ENCODE peak calls at places on chromosome 16, in eight cellular contexts. F, D, X, W, A, O, Z and T are unnamed samples. For H3K27me3, the result is how much of the 10 kb centered on the place peaks cover.

GRCh38 chr16:9441021-9441420 is 349.6 kb downstream of the HAPSTR1 start:
- DNase-seq in F (no peak), D (no peak), X (peak), W (no peak), A (no peak), O (no peak), Z (no peak), T (peak)

GRCh38 chr16:2964416-2965223 is 545 bp downstream of the KREMEN2 start:
- DNase-seq in F (no peak), D (peak), X (peak), W (peak), A (peak), O (peak), Z (peak), T (peak)

GRCh38 chr16:11079657-11080187 is 135.4 kb downstream of the CLEC16A start:
- DNase-seq in F (no peak), D (no peak), X (no peak), W (no peak), A (no peak), O (no peak), Z (no peak), T (peak)

GRCh38 chr16:31710134-31710533 is 163.5 kb upstream of the ZNF267 start:
- DNase-seq in F (no peak), D (no peak), X (no peak), W (no peak), A (no peak), O (no peak), Z (no peak), T (no peak)

GRCh38 chr16:10858203-10858602 is 18.8 kb upstream of the CIITA start:
- DNase-seq in F (no peak), D (no peak), X (no peak), W (no peak), A (no peak), O (no peak), Z (no peak), T (no peak)

GRCh38 chr16:57897053-57897784 is 73.7 kb downstream of the CNGB1 start:
- DNase-seq in F (no peak), D (no peak), X (no peak), W (no peak), A (no peak), O (no peak), Z (no peak), T (no peak)

GRCh38 chr16:87608400-87608985 is 6.2 kb downstream of the JPH3 start:
- DNase-seq in F (peak), D (peak), X (peak), W (peak), A (peak), O (peak), Z (peak), T (peak)

GRCh38 chr16:56847173-56847948 is 17.6 kb upstream of the SLC12A3 start:
- DNase-seq in F (no peak), D (no peak), X (no peak), W (peak), A (no peak), O (no peak), Z (no peak), T (no peak)

GRCh38 chr16:50547340-50547865 is 793 bp upstream of the NKD1 start:
- DNase-seq in F (peak), D (peak), X (peak), W (peak), A (peak), O (peak), Z (peak), T (peak)

GRCh38 chr16:46427340-46428107 is 193.7 kb downstream of the SHCBP1 start:
- DNase-seq in F (no peak), D (no peak), X (no peak), W (no peak), A (no peak), O (no peak), Z (no peak), T (no peak)

GRCh38 chr16:85494315-85494714 is 118.8 kb upstream of the GSE1 start:
- DNase-seq in F (no peak), D (no peak), X (no peak), W (no peak), A (no peak), O (no peak), Z (no peak), T (no peak)

GRCh38 chr16:61726125-61726524 is 310.1 kb downstream of the CDH8 start:
- DNase-seq in F (no peak), D (no peak), X (no peak), W (no peak), A (no peak), O (no peak), Z (no peak), T (no peak)

GRCh38 chr16:87637357-87637756 is 35.0 kb downstream of the JPH3 start:
- DNase-seq in F (no peak), D (no peak), X (no peak), W (no peak), A (no peak), O (no peak), Z (no peak), T (no peak)

GRCh38 chr16:57592591-57593003 is 35.8 kb upstream of the ADGRG1 start:
- DNase-seq in F (no peak), D (no peak), X (no peak), W (peak), A (no peak), O (no peak), Z (peak), T (no peak)

GRCh38 chr16:7513429-7513828 is 180.8 kb downstream of the RBFOX1 start:
- DNase-seq in F (no peak), D (no peak), X (no peak), W (no peak), A (no peak), O (peak), Z (no peak), T (peak)

GRCh38 chr16:19898924-19899604 is 14.4 kb upstream of the GPRC5B start:
- DNase-seq in F (no peak), D (no peak), X (peak), W (peak), A (peak), O (peak), Z (peak), T (peak)

GRCh38 chr16:30651124-30652004 is 604 bp downstream of the PRR14 start:
- DNase-seq in F (peak), D (peak), X (peak), W (peak), A (peak), O (peak), Z (peak), T (peak)

GRCh38 chr16:84404936-84405640 is 36.8 kb downstream of the ATP2C2 start:
- DNase-seq in F (no peak), D (no peak), X (no peak), W (no peak), A (no peak), O (no peak), Z (no peak), T (no peak)

GRCh38 chr16:57422026-57422944 is 17.7 kb downstream of the CCL17 start:
- DNase-seq in F (no peak), D (no peak), X (peak), W (no peak), A (peak), O (peak), Z (peak), T (peak)

GRCh38 chr16:4477966-4478365 is 1.8 kb downstream of the HMOX2 start:
- DNase-seq in F (no peak), D (no peak), X (no peak), W (no peak), A (no peak), O (no peak), Z (no peak), T (no peak)

GRCh38 chr16:55406651-55407050 is 72.3 kb upstream of the MMP2 start:
- DNase-seq in F (no peak), D (no peak), X (no peak), W (no peak), A (no peak), O (no peak), Z (no peak), T (no peak)

GRCh38 chr16:85436636-85437160 is 176.4 kb upstream of the GSE1 start:
- DNase-seq in F (no peak), D (no peak), X (peak), W (no peak), A (no peak), O (peak), Z (peak), T (no peak)

GRCh38 chr16:19888834-19889233 is 4.2 kb upstream of the GPRC5B start:
- DNase-seq in F (no peak), D (no peak), X (no peak), W (no peak), A (no peak), O (no peak), Z (no peak), T (no peak)

GRCh38 chr16:68235882-68236803 is at the start of gene ESRP2:
- DNase-seq in F (no peak), D (peak), X (peak), W (no peak), A (peak), O (peak), Z (peak), T (no peak)

GRCh38 chr16:82152641-82153094 is 17.4 kb downstream of the MPHOSPH6 start:
- DNase-seq in F (no peak), D (no peak), X (peak), W (no peak), A (no peak), O (no peak), Z (no peak), T (no peak)

GRCh38 chr16:10183606-10183959 is 1.4 kb upstream of the GRIN2A start:
- DNase-seq in F (no peak), D (no peak), X (no peak), W (no peak), A (no peak), O (no peak), Z (no peak), T (no peak)

GRCh38 chr16:65570261-65570660 is 448.4 kb upstream of the CDH11 start:
- DNase-seq in F (no peak), D (no peak), X (no peak), W (no peak), A (no peak), O (no peak), Z (no peak), T (no peak)

GRCh38 chr16:83301966-83302365 is 505.8 kb upstream of the HSBP1 start:
- DNase-seq in F (no peak), D (no peak), X (no peak), W (no peak), A (no peak), O (no peak), Z (no peak), T (no peak)
- H3K27ac ChIP-seq in F (no peak), D (no peak), X (no peak), W (no peak), A (no peak), O (no peak), Z (no peak), T (no peak)

GRCh38 chr16:352547-353403 is at the start of gene AXIN1:
- DNase-seq in F (peak), D (peak), X (peak), W (peak), A (peak), O (peak), Z (peak), T (peak)
- TF ChIP-seq CTCF in F (peak), D (peak), X (no peak), W (no peak), A (peak), O (peak), Z (no peak), T (peak)

DNA sequence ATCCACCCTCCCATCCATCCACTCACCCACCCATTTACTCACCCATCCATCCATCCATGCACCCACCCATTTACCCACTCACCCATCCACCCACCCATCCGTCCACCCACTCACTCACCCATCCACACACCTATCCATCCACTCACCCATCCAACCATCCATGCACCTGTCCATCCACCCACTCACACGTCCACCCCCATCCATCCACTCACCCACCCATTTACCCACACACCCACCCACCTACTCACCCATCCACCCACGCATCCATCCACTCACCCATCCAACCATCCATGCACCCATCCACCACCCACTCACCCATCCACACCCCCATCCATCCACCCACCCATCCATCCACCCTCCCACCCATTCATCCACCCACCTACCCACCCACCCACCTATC is 12.2 kb downstream of the SOX8 start:
- DNase-seq in F (no peak), D (no peak), X (no peak), W (no peak), A (no peak), O (no peak), Z (no peak), T (no peak)
- H3K27me3 ChIP-seq in F (half or more), D (under half), X (under half), W (under half), A (under half), O (under half), Z (under half), T (under half)

GRCh38 chr16:6446370-6446769 is 886.3 kb upstream of the RBFOX1 start:
- DNase-seq in F (no peak), D (no peak), X (no peak), W (no peak), A (no peak), O (no peak), Z (no peak), T (no peak)
- H3K27ac ChIP-seq in F (no peak), D (no peak), X (no peak), W (no peak), A (no peak), O (no peak), Z (no peak), T (no peak)

GRCh38 chr16:23071202-23072083 is 77.8 kb downstream of the USP31 start:
- DNase-seq in F (no peak), D (no peak), X (no peak), W (no peak), A (no peak), O (no peak), Z (no peak), T (no peak)

GRCh38 chr16:23069844-23070243 is 79.4 kb downstream of the USP31 start:
- DNase-seq in F (no peak), D (no peak), X (no peak), W (no peak), A (no peak), O (no peak), Z (no peak), T (no peak)

GRCh38 chr16:23072084-23072599 is 77.1 kb downstream of the USP31 start:
- DNase-seq in F (peak), D (peak), X (peak), W (no peak), A (no peak), O (peak), Z (peak), T (no peak)

GRCh38 chr16:23074423-23074822 is 74.8 kb downstream of the USP31 start:
- DNase-seq in F (peak), D (no peak), X (no peak), W (no peak), A (peak), O (no peak), Z (no peak), T (no peak)

GRCh38 chr16:23072769-23073549 is 76.3 kb downstream of the USP31 start:
- DNase-seq in F (no peak), D (no peak), X (no peak), W (no peak), A (no peak), O (no peak), Z (no peak), T (no peak)
- TF ChIP-seq CTCF in F (no peak), D (no peak), X (no peak), W (no peak), A (no peak), O (no peak), Z (no peak), T (no peak)

DNA sequence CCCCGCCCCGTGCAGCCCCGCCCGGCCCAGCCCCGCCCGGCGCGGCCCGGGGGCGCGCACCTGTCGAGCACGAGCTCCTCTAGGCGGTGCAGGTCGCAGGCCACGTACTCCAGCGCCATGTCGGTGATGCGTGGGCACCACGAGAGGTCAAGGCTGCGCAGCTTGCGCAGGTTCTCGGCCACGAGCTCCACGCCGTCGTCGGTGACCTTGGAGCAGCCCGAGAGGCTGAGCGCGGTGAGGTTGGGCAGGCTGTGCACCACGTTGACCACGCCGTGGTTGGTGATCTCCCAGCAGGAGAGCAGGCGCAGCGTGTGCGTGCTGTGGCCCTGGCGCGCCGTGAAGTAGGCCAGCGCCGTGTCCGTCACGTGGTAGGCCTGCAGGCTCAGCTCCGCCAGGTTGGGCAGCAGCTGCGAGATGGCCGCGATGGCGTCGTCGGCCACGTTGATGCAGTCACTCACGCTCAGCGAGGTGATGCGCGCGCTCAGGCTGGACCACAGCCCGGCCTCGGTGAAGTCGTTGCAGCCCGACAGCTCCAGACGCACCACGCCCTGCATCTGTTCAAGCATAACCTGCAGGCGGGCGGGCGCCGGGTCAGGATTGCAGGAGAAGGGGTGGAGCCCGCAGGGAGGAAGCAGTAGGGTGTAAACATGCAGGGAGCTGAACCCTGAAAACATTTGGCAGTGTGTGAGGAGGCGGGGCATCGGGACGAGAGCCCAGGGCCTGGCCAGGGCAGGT is 5.3 kb upstream of the WDR24 start:
- DNase-seq in F (no peak), D (no peak), X (peak), W (peak), A (peak), O (peak), Z (peak), T (peak)
- H3K27me3 ChIP-seq in F (half or more), D (under half), X (under half), W (under half), A (half or more), O (under half), Z (half or more), T (half or more)

DNA sequence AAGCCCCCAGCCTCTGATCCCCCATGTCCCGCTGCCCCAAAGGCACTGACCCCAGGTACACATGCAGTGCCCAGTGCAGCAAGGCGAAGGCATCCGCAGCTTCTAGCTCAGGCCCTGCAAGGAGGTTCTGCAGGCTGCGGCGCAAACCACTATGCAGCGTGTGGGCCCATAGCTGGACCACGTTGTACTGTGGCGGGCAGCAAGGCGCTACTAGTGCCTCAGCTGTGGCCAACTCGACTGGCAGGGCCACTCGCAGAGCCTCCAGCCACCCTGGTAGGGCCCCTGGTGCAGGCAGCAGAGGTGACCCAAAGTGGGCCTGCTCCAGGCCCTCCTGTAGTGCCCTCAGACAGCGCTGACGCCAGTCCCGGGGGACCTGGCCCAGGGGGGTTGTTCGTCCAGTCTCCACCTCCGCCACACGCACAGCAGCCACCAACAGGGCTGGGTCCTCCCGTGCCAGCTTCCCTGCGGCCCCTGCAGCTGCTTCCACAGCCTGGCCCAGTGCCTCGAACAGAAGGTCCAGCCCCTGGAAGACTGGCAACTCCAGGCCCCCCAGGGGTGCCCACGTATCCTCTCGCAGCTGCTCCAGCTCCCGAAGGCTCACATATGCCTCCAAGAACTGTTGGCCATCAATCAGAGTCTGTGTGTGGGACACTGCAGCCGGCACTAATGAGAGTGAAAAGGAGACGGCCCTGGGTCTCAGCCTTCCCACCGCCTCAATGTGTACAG is 2.6 kb downstream of the EXOC3L1 start:
- DNase-seq in F (no peak), D (peak), X (no peak), W (no peak), A (no peak), O (no peak), Z (no peak), T (no peak)
- H3K27ac ChIP-seq in F (no peak), D (no peak), X (no peak), W (no peak), A (no peak), O (no peak), Z (no peak), T (no peak)

GRCh38 chr16:88821168-88821850 is 9.6 kb upstream of the APRT start:
- DNase-seq in F (no peak), D (no peak), X (no peak), W (no peak), A (no peak), O (no peak), Z (no peak), T (no peak)
- TF ChIP-seq CTCF in F (no peak), D (no peak), X (no peak), W (no peak), A (no peak), O (no peak), Z (no peak), T (no peak)

GRCh38 chr16:27820646-27821345 is 242.7 kb downstream of the GSG1L start:
- DNase-seq in F (no peak), D (no peak), X (no peak), W (no peak), A (no peak), O (no peak), Z (no peak), T (no peak)
- H3K27me3 ChIP-seq in F (half or more), D (under half), X (under half), W (under half), A (under half), O (under half), Z (under half), T (half or more)

GRCh38 chr16:75626806-75627205 is 3.7 kb upstream of the ADAT1 start:
- DNase-seq in F (no peak), D (no peak), X (no peak), W (no peak), A (no peak), O (no peak), Z (no peak), T (no peak)

GRCh38 chr16:75627856-75628255 is 4.8 kb upstream of the ADAT1 start:
- DNase-seq in F (no peak), D (no peak), X (no peak), W (no peak), A (no peak), O (no peak), Z (no peak), T (peak)

GRCh38 chr16:75622762-75623605 is at the start of gene ADAT1:
- DNase-seq in F (peak), D (peak), X (peak), W (peak), A (peak), O (peak), Z (peak), T (peak)

GRCh38 chr16:75628351-75628750 is 5.3 kb upstream of the ADAT1 start:
- DNase-seq in F (no peak), D (no peak), X (no peak), W (no peak), A (no peak), O (no peak), Z (no peak), T (no peak)

DNA sequence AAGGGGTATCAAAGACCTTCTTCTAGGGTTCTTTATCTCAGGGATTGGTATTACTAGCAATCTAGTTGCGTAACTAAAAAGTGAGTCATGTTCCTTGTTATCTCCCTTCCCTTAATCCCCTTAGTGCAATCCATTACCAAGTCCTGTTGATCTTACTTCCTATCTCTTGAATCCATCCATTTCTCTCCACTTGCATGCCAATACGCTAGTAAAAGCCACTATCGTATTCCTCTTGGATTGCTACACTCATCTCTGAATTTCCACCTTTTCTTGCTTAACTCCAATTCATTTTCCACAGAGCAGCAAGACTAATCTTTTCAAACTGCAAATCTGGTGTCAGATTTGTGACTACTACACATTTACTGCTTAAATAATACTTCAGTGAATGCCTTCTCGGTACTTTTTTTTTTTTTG is 1.8 kb upstream of the ADAT1 start:
- DNase-seq in F (no peak), D (no peak), X (no peak), W (no peak), A (no peak), O (no peak), Z (no peak), T (peak)
- H3K27ac ChIP-seq in F (no peak), D (no peak), X (no peak), W (no peak), A (no peak), O (no peak), Z (no peak), T (peak)